ENCODE peak calls at places on chromosomes 3 and 15, in eight cellular contexts. T, B, G, J, O, K, P and E are unnamed samples.

GRCh38 chr3:47293822-47294221 is 11.1 kb downstream of the KLHL18 start:
- DNase-seq in T (no peak), B (no peak), G (no peak), J (no peak), O (no peak), K (no peak), P (no peak), E (no peak)

GRCh38 chr3:42216820-42217416 is 49.1 kb downstream of the CCK start:
- DNase-seq in T (no peak), B (no peak), G (no peak), J (no peak), O (no peak), K (no peak), P (no peak), E (no peak)

GRCh38 chr3:19202754-19203153 is 54.4 kb downstream of the KCNH8 start:
- DNase-seq in T (no peak), B (no peak), G (no peak), J (no peak), O (no peak), K (no peak), P (no peak), E (no peak)

GRCh38 chr15:90080818-90081382 is 21.4 kb downstream of the IDH2 start:
- DNase-seq in T (no peak), B (no peak), G (no peak), J (no peak), O (no peak), K (no peak), P (no peak), E (no peak)

GRCh38 chr3:48685603-48686511 is at the start of gene NCKIPSD:
- DNase-seq in T (peak; percentile 52), B (peak; percentile 92), G (peak; percentile 96), J (peak; percentile 90), O (peak; percentile 97), K (peak; percentile 92), P (no peak), E (peak; percentile 94)

GRCh38 chr3:185405664-185406063 is 42.7 kb downstream of the MAP3K13 start:
- DNase-seq in T (no peak), B (no peak), G (no peak), J (no peak), O (no peak), K (no peak), P (no peak), E (no peak)

GRCh38 chr3:96814581-96815567 is at the start of gene EPHA6:
- DNase-seq in T (no peak), B (no peak), G (peak; percentile 28), J (no peak), O (peak; percentile 22), K (no peak), P (no peak), E (peak; percentile 49)

GRCh38 chr3:169505577-169506155 is 157.8 kb downstream of the MECOM start:
- DNase-seq in T (no peak), B (no peak), G (no peak), J (no peak), O (no peak), K (no peak), P (no peak), E (peak; percentile 18)

GRCh38 chr3:23389686-23390085 is 186.6 kb downstream of the UBE2E2 start:
- DNase-seq in T (no peak), B (no peak), G (no peak), J (no peak), O (no peak), K (no peak), P (no peak), E (no peak)

GRCh38 chr3:119481079-119481478 is 12.3 kb downstream of the POGLUT1 start:
- DNase-seq in T (no peak), B (no peak), G (no peak), J (no peak), O (no peak), K (no peak), P (no peak), E (no peak)

GRCh38 chr3:17642474-17642873 is 100.0 kb downstream of the TBC1D5 start:
- DNase-seq in T (no peak), B (no peak), G (no peak), J (no peak), O (no peak), K (no peak), P (no peak), E (no peak)

GRCh38 chr15:71781179-71781964 is 29.0 kb upstream of the NR2E3 start:
- DNase-seq in T (no peak), B (no peak), G (no peak), J (no peak), O (no peak), K (no peak), P (no peak), E (no peak)

GRCh38 chr3:56855856-56856538 is 54.2 kb upstream of the ARHGEF3 start:
- DNase-seq in T (no peak), B (no peak), G (no peak), J (no peak), O (peak; percentile 77), K (peak; percentile 40), P (no peak), E (no peak)

GRCh38 chr15:86010398-86010797 is 69.3 kb upstream of the AGBL1 start:
- DNase-seq in T (no peak), B (no peak), G (no peak), J (no peak), O (no peak), K (no peak), P (no peak), E (no peak)

GRCh38 chr3:50295553-50296166 is 3.4 kb upstream of the IFRD2 start:
- DNase-seq in T (no peak), B (no peak), G (no peak), J (no peak), O (no peak), K (no peak), P (no peak), E (no peak)

GRCh38 chr15:37032091-37032775 is 68.1 kb downstream of the MEIS2 start:
- DNase-seq in T (no peak), B (no peak), G (no peak), J (peak; percentile 64), O (no peak), K (no peak), P (no peak), E (no peak)

GRCh38 chr3:155425351-155425750 is 131.9 kb upstream of the STRIT1 start:
- DNase-seq in T (no peak), B (no peak), G (no peak), J (no peak), O (no peak), K (no peak), P (no peak), E (no peak)

GRCh38 chr3:124888482-124889441 is 1.6 kb upstream of the ITGB5 start:
- DNase-seq in T (no peak), B (no peak), G (no peak), J (no peak), O (no peak), K (no peak), P (no peak), E (no peak)

GRCh38 chr15:40493089-40493840 is 22.5 kb downstream of the CHST14 start:
- DNase-seq in T (peak; percentile 78), B (peak; percentile 65), G (no peak), J (peak; percentile 46), O (no peak), K (no peak), P (no peak), E (no peak)

GRCh38 chr15:56732135-56732880 is 1.0 kb downstream of the ZNF280D start:
- DNase-seq in T (no peak), B (no peak), G (no peak), J (no peak), O (no peak), K (peak; percentile 27), P (no peak), E (no peak)

GRCh38 chr15:56732881-56733130 is 503 bp downstream of the ZNF280D start:
- DNase-seq in T (no peak), B (no peak), G (no peak), J (no peak), O (no peak), K (peak; percentile 45), P (no peak), E (no peak)

GRCh38 chr15:56734013-56734625 is 810 bp upstream of the ZNF280D start:
- DNase-seq in T (peak; percentile 63), B (no peak), G (no peak), J (no peak), O (no peak), K (no peak), P (no peak), E (peak; percentile 45)

GRCh38 chr15:56733131-56734012 is at the start of gene ZNF280D:
- DNase-seq in T (peak; percentile 61), B (peak; percentile 84), G (peak; percentile 96), J (peak; percentile 88), O (peak; percentile 97), K (peak; percentile 88), P (no peak), E (peak; percentile 66)

DNA sequence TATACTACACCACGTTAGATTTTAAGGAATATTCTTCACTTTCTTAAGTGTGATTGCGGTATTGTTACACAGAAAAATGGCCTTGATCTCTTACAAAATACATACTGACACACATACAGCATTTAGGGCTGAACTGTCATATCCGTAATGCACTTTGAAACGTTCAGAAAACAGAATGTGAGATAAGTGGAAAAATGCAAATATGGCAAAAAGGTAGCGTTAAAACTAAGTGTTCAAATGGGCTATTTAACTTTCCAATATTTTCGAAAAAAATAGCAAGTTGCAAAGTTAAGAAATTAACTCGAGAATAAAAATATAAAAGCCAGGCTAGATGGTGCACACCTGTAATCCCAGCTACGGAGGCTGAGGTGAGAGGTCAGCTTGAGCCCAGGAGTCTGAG is 1.7 kb downstream of the ZNF280D start:
- DNase-seq in T (no peak), B (no peak), G (no peak), J (no peak), O (no peak), K (no peak), P (no peak), E (no peak)
- H3K4me3 ChIP-seq in T (peak overlapping the region; percentile 88), B (no peak overlapping the region), G (peak overlapping the region; percentile 74), J (no peak overlapping the region), O (peak overlapping the region; percentile 76), K (no peak overlapping the region), P (no peak overlapping the region), E (no peak overlapping the region)

DNA sequence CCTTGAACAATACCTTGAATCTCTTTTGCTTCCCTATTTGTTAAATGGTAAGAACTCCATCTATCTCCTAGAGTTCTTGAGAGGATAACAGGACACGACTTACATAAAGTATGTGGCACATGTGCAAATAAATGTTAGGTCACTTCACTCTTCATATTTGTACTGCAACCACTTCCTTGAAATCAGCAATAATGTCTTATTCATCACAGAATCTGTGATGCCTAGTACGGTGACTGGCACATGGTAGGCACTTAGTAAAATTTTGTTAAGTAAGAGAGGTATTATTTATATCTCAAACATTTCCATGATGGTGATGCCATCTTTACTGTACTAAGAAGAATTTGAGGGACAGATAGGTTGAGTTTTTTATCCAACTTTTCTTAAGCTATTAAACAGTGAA is 14.3 kb downstream of the CD47 start:
- DNase-seq in T (no peak), B (no peak), G (no peak), J (no peak), O (no peak), K (no peak), P (no peak), E (no peak)
- H3K27me3 ChIP-seq in T (no peaks in the 10 kb centered on the region), B (no peaks in the 10 kb centered on the region), G (no peaks in the 10 kb centered on the region), J (no peaks in the 10 kb centered on the region), O (no peaks in the 10 kb centered on the region), K (no peaks in the 10 kb centered on the region), P (no peaks in the 10 kb centered on the region), E (no peaks in the 10 kb centered on the region)

GRCh38 chr3:170563712-170564423 is 22.0 kb downstream of the SLC7A14 start:
- DNase-seq in T (no peak), B (no peak), G (no peak), J (no peak), O (peak; percentile 29), K (no peak), P (no peak), E (no peak)
- H3K4me3 ChIP-seq in T (no peak overlapping the region), B (no peak overlapping the region), G (no peak overlapping the region), J (no peak overlapping the region), O (no peak overlapping the region), K (no peak overlapping the region), P (no peak overlapping the region), E (no peak overlapping the region)

GRCh38 chr3:27722957-27723802 is 1.1 kb upstream of the EOMES start:
- DNase-seq in T (no peak), B (no peak), G (no peak), J (no peak), O (no peak), K (no peak), P (no peak), E (no peak)
- H3K27me3 ChIP-seq in T (no peaks in the 10 kb centered on the region), B (peaks cover 34% of the 10 kb centered on the region), G (peaks cover 97% of the 10 kb centered on the region), J (peaks cover 32% of the 10 kb centered on the region), O (peaks cover 2% of the 10 kb centered on the region), K (peaks cover 75% of the 10 kb centered on the region), P (no peaks in the 10 kb centered on the region), E (peaks cover 33% of the 10 kb centered on the region)